ENCODE peak calls at places on chromosomes 12 and 14, in five cellular contexts. W, X, D, T and C are unnamed samples.

GRCh38 chr14:47191693-47192092 is 483.7 kb downstream of the MDGA2 start:
- DNase-seq in X (no peak), D (no peak), T (no peak), W (no peak), C (no peak)

GRCh38 chr12:55060470-55060869 is 40.7 kb downstream of the NEUROD4 start:
- DNase-seq in X (no peak), W (peak), D (peak), T (no peak), C (no peak)

GRCh38 chr12:2688381-2688881 is 106.3 kb upstream of the FKBP4 start:
- DNase-seq in T (no peak), X (no peak), W (no peak), D (no peak), C (no peak)

GRCh38 chr12:122860052-122860853 is 25.0 kb downstream of the HIP1R start:
- DNase-seq in T (peak), D (peak), W (peak), X (peak), C (no peak)

GRCh38 chr12:100789146-100789545 is 5.4 kb upstream of the ANO4 start:
- DNase-seq in X (no peak), W (peak), D (no peak), T (no peak), C (no peak)

GRCh38 chr14:57732886-57733285 is 133.0 kb downstream of the SLC35F4 start:
- DNase-seq in D (no peak), T (no peak), X (peak), W (no peak), C (no peak)

GRCh38 chr12:123398177-123398916 is 14.4 kb downstream of the KMT5A start:
- DNase-seq in W (no peak), X (peak), T (no peak), D (no peak), C (peak)

GRCh38 chr14:21192447-21192822 is 36.6 kb upstream of the OR5AU1 start:
- DNase-seq in W (no peak), T (no peak), X (no peak), D (no peak), C (no peak)

GRCh38 chr12:43362910-43363694 is 188.9 kb downstream of the ADAMTS20 start:
- DNase-seq in X (no peak), T (no peak), D (no peak), W (peak), C (no peak)

GRCh38 chr14:60164717-60165546 is at the start of gene DHRS7:
- DNase-seq in D (peak), T (peak), W (peak), X (peak), C (peak)

GRCh38 chr14:51185180-51185579 is 54.9 kb upstream of the TMX1 start:
- DNase-seq in X (no peak), T (no peak), D (no peak), W (no peak), C (no peak)

GRCh38 chr12:76277480-76277879 is 70.7 kb downstream of the BBS10 start:
- DNase-seq in W (peak), X (peak), D (no peak), T (no peak), C (peak)

GRCh38 chr14:61521773-61522172 is 173.5 kb upstream of the HIF1A start:
- DNase-seq in W (no peak), X (no peak), D (no peak), T (no peak), C (no peak)

GRCh38 chr14:46300765-46301164 is 350.8 kb downstream of the RPL10L start:
- DNase-seq in W (no peak), T (no peak), X (no peak), D (no peak), C (no peak)

GRCh38 chr12:131833896-131834641 is 5.9 kb downstream of the MMP17 start:
- DNase-seq in T (peak), X (no peak), D (no peak), W (no peak), C (no peak)
- TF ChIP-seq CTCF in T (peak), X (peak), D (peak), W (peak), C (peak)

GRCh38 chr14:36866867-36867266 is 205.2 kb downstream of the PAX9 start:
- DNase-seq in D (no peak), W (no peak), X (no peak), T (no peak), C (no peak)
- H3K4me3 ChIP-seq in D (no peak), W (no peak), X (no peak), T (no peak), C (no peak)

DNA sequence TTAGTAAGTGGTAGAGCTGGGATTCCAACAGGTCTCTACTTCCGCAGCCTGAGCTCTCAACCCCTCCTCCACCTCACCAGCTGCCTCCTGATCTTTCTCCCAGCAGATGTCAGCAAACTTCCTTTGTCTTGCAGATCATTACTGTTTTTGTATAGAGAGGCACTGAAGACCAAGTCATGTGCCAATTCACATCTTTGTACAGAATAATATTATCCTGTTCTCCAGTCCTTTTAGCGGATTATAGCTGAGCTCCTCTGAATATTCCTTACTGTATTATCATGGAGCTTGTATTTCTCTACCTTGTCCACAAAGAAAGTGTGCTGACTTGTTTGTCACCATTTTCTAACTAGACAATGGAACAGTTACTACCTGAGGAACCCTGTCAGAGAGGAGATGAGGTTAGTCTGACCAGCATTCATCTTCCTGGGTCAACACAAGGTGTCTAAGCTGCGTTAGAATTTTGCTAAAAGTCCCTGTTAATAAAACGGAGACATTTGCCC is 142.3 kb upstream of the ARHGAP5 start:
- DNase-seq in X (no peak), D (peak), W (peak), T (peak), C (no peak)
- TF ChIP-seq CTCF in X (peak), D (peak), W (peak), T (peak), C (peak)

DNA sequence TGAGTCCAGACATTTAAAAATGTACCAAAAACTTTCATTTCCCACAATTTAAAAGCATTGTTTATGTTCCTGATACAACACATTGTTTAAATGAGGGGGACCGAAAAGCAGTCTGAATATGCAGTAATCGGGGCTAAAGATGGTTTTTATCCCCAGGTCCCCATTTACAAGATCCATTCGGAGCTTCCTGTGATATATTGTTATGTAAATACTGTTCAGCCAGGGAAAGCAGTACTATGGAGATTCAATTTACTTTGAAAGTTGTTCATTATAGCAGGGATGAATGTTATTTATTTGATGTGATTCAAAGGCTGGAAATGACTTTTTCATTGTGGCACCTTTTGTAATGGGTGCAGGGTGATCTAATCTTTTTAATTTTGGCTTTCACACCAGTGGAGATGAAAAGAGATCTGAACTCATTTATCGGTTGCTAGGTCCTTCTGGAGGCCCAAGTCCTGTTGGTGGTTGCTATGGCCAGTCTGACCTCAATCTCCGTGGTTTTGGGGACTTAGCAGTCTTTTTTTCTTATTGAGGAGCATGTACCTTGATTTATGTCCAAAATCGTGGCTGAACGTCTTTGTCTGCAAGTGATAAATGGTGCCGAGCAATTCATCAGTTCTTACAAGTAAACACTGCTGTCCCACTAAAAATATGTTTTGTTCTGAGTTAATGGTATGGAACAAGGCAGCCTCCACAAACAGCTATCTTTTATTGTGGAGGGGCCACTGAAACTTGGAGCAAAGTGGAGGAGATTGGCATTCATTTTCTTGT is 1.8 kb downstream of the RMST start:
- DNase-seq in T (no peak), D (no peak), W (no peak), X (no peak), C (no peak)
- H3K4me3 ChIP-seq in T (no peak), D (no peak), W (no peak), X (no peak), C (no peak)

GRCh38 chr14:88231626-88232025 is 91.4 kb downstream of the KCNK10 start:
- DNase-seq in D (no peak), T (no peak), X (no peak), W (no peak), C (no peak)

GRCh38 chr14:88232783-88233182 is 90.3 kb downstream of the KCNK10 start:
- DNase-seq in T (no peak), W (no peak), X (no peak), D (peak), C (no peak)

GRCh38 chr14:88229428-88229827 is 93.6 kb downstream of the KCNK10 start:
- DNase-seq in W (no peak), X (no peak), T (no peak), D (no peak), C (no peak)

GRCh38 chr14:88234442-88234841 is 88.6 kb downstream of the KCNK10 start:
- DNase-seq in X (no peak), W (no peak), T (no peak), D (no peak), C (no peak)

GRCh38 chr14:88233915-88234314 is 89.2 kb downstream of the KCNK10 start:
- DNase-seq in T (peak), X (no peak), W (no peak), D (peak), C (no peak)
- TF ChIP-seq CTCF in T (peak), X (peak), W (peak), D (peak), C (no peak)